ENCODE peak calls at places on chromosomes 3 and 15, in eight cellular contexts. Z is BE2C, K is NT2/D1, P is heart left ventricle, W is HCT116, D is thoracic aorta, O is kidney, F is heart right ventricle. G is an unnamed sample. For H3K4me1 and H3K9me3, the result is how much of the 10 kb centered on the place peaks cover.

GRCh38 chr3:60953406-60953805 is 297.8 kb downstream of the FHIT start:
- DNase-seq in Z (no peak), K (no peak), P (no peak), W (no peak), D (no peak), O (no peak), F (no peak), G (no peak)

GRCh38 chr3:81268526-81268925 is 492.9 kb downstream of the GBE1 start:
- DNase-seq in Z (no peak), K (no peak), P (no peak), W (no peak), D (no peak), O (no peak), F (no peak), G (no peak)

GRCh38 chr3:42988566-42988965 is 9.5 kb downstream of the GASK1A start:
- DNase-seq in Z (no peak), K (no peak), P (no peak), W (no peak), D (no peak), O (no peak), F (no peak), G (no peak)

GRCh38 chr15:78216276-78217229 is 17.8 kb downstream of the ACSBG1 start:
- DNase-seq in Z (peak), K (no peak), P (peak), W (no peak), D (no peak), O (peak), F (peak), G (no peak)

GRCh38 chr3:25724948-25725645 is 58.1 kb downstream of the NGLY1 start:
- DNase-seq in Z (no peak), K (no peak), P (no peak), W (no peak), D (no peak), O (no peak), F (no peak), G (no peak)

GRCh38 chr3:178131801-178132200 is 404.4 kb upstream of the KCNMB2 start:
- DNase-seq in Z (no peak), K (no peak), P (no peak), W (no peak), D (no peak), O (no peak), F (no peak), G (no peak)

GRCh38 chr3:40237892-40238571 is 71.5 kb upstream of the EIF1B start:
- DNase-seq in Z (no peak), K (peak), P (peak), W (no peak), D (no peak), O (no peak), F (peak), G (no peak)

GRCh38 chr3:73608805-73609641 is 15.7 kb downstream of the PDZRN3 start:
- DNase-seq in Z (no peak), K (no peak), P (no peak), W (no peak), D (no peak), O (no peak), F (no peak), G (no peak)

GRCh38 chr15:52427804-52428203 is 100.9 kb downstream of the MYO5A start:
- DNase-seq in Z (peak), K (no peak), P (no peak), W (peak), D (no peak), O (peak), F (no peak), G (no peak)

GRCh38 chr3:67644827-67645226 is 9.6 kb downstream of the SUCLG2 start:
- DNase-seq in Z (no peak), K (no peak), P (no peak), W (no peak), D (no peak), O (no peak), F (no peak), G (no peak)

GRCh38 chr3:193921480-193921879 is 214.5 kb upstream of the HES1 start:
- DNase-seq in Z (no peak), K (no peak), P (no peak), W (no peak), D (no peak), O (no peak), F (no peak), G (no peak)

GRCh38 chr15:22887157-22887951 is 48.9 kb downstream of the NIPA2 start:
- DNase-seq in Z (peak), K (no peak), P (peak), W (no peak), D (no peak), O (no peak), F (peak), G (no peak)

GRCh38 chr3:40313975-40314860 is 4.7 kb downstream of the EIF1B start:
- DNase-seq in Z (no peak), K (no peak), P (no peak), W (no peak), D (no peak), O (no peak), F (no peak), G (no peak)

GRCh38 chr3:188855690-188856089 is 316.1 kb upstream of the TPRG1 start:
- DNase-seq in Z (no peak), K (no peak), P (no peak), W (no peak), D (no peak), O (no peak), F (no peak), G (no peak)

GRCh38 chr15:63140936-63141335 is 16.3 kb downstream of the RPS27L start:
- DNase-seq in Z (no peak), K (no peak), P (no peak), W (no peak), D (no peak), O (no peak), F (no peak), G (no peak)

GRCh38 chr15:95975212-95975611 is 355.3 kb upstream of the NR2F2 start:
- DNase-seq in Z (no peak), K (no peak), P (no peak), W (no peak), D (no peak), O (no peak), F (no peak), G (no peak)

GRCh38 chr3:32310336-32310735 is 71.9 kb downstream of the CMTM8 start:
- DNase-seq in Z (no peak), K (no peak), P (no peak), W (no peak), D (no peak), O (no peak), F (no peak), G (no peak)

GRCh38 chr15:49808341-49808740 is 187.5 kb downstream of the DTWD1 start:
- DNase-seq in Z (no peak), K (no peak), P (no peak), W (no peak), D (no peak), O (no peak), F (no peak), G (no peak)

GRCh38 chr15:88982304-88982945 is 69.2 kb upstream of the MFGE8 start:
- DNase-seq in Z (peak), K (no peak), P (peak), W (no peak), D (peak), O (peak), F (peak), G (peak)

GRCh38 chr15:40046721-40047412 is 7.9 kb upstream of the SRP14 start:
- DNase-seq in Z (no peak), K (no peak), P (no peak), W (no peak), D (no peak), O (no peak), F (no peak), G (no peak)

GRCh38 chr3:161415506-161416231 is 44.4 kb upstream of the SPTSSB start:
- DNase-seq in Z (peak), K (no peak), P (peak), W (no peak), D (no peak), O (no peak), F (peak), G (no peak)

GRCh38 chr15:92074646-92075045 is 221.1 kb downstream of the SLCO3A1 start:
- DNase-seq in Z (no peak), K (no peak), P (peak), W (no peak), D (peak), O (peak), F (peak), G (no peak)

GRCh38 chr15:39942753-39943150 is 8.8 kb downstream of the EIF2AK4 start:
- DNase-seq in Z (no peak), K (no peak), P (no peak), W (no peak), D (no peak), O (no peak), F (no peak), G (no peak)

GRCh38 chr15:23439513-23439912 is 7.5 kb downstream of the GOLGA6L2 start:
- DNase-seq in Z (no peak), K (no peak), P (no peak), W (no peak), D (no peak), O (no peak), F (no peak), G (no peak)

GRCh38 chr3:20361000-20361399 is 175.0 kb upstream of the SGO1 start:
- DNase-seq in Z (no peak), K (no peak), P (no peak), W (no peak), D (no peak), O (no peak), F (no peak), G (no peak)

GRCh38 chr15:89998141-89998661 is 2.9 kb upstream of the ZNF710 start:
- DNase-seq in Z (no peak), K (no peak), P (no peak), W (peak), D (no peak), O (no peak), F (no peak), G (no peak)

GRCh38 chr3:8303466-8303865 is 198.2 kb upstream of the LMCD1 start:
- DNase-seq in Z (peak), K (no peak), P (no peak), W (no peak), D (no peak), O (no peak), F (no peak), G (no peak)

DNA sequence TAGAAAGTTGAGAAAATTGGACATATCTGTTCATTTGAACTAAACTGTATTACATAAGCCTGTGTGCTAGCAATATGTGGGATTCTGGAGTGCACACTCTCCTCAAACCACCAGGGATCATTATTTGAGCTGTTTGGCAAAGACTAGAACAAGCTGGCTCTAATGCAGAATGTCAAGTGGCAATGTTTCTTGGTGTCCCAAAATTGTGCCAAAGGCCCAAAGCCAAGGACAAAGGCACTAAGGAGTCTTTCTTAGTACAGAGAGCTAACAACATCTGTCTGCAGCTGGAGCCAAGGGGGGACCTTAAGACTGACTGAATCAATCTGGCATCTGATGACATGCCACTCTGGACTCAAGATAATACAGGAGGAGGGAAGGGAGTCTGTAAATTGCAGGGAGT is 76.7 kb upstream of the STRIT1 start:
- DNase-seq in Z (no peak), K (no peak), P (peak), W (no peak), D (no peak), O (no peak), F (peak), G (peak)
- H3K4me1 ChIP-seq in Z (under half), K (under half), P (under half), W (under half), D (under half), O (under half), F (half or more), G (under half)

GRCh38 chr3:130894873-130895330 is 1.0 kb downstream of the ATP2C1 start:
- DNase-seq in Z (no peak), K (no peak), P (no peak), W (no peak), D (no peak), O (no peak), F (no peak), G (no peak)

GRCh38 chr3:130895690-130896089 is 1.8 kb downstream of the ATP2C1 start:
- DNase-seq in Z (no peak), K (no peak), P (no peak), W (no peak), D (no peak), O (no peak), F (no peak), G (no peak)

GRCh38 chr3:130894130-130894872 is 417 bp downstream of the ATP2C1 start:
- DNase-seq in Z (peak), K (no peak), P (peak), W (no peak), D (no peak), O (peak), F (peak), G (peak)

GRCh38 chr3:130897316-130897715 is 3.4 kb downstream of the ATP2C1 start:
- DNase-seq in Z (no peak), K (no peak), P (no peak), W (no peak), D (no peak), O (no peak), F (no peak), G (no peak)

DNA sequence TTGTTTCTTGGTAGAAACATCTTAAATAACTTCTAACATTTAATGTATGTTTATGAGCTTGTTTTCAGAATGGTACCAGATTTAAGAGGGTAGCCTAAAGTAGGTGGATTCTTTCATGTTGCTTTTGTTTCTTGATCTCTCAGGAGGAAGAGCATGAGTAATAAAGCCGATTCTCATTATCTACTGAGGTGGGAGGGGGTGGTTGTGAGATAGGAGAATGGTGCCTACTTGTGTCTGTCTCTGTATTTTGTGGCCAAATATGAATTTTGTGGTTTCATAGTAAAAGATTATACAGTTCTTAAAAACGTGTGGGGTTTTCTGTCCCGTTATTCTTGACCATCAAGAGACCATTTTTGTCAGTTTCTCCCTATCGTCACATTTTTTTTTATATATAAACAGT is 2.2 kb downstream of the ATP2C1 start:
- DNase-seq in Z (no peak), K (no peak), P (no peak), W (no peak), D (no peak), O (no peak), F (no peak), G (no peak)
- H3K4me3 ChIP-seq in Z (peak), K (no peak), P (no peak), W (no peak), D (no peak), O (peak), F (no peak), G (peak)

DNA sequence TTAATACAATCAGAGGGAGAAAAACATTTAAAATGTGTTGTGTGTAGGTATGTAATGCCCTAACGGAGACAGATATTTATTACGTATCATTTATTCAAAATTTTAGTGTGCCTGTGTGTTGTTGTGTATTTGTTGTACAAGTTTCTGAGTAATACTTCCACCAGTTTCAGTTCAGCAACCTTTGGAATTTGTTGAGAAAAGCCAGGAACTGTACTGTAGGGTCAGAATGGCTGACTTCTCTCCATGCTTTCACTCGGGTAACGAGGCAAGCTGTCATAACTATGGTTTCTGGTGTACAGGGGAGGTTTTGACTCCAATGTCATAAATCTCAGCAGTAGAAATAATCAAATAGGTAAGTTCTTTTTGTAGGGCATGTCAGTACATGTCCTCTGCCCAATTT is 23.8 kb upstream of the CNTN6 start:
- DNase-seq in Z (no peak), K (no peak), P (no peak), W (no peak), D (no peak), O (no peak), F (no peak), G (no peak)
- H3K9me3 ChIP-seq in Z (under half), K (under half), P (under half), W (under half), D (under half), O (under half), F (under half), G (under half)

GRCh38 chr3:114418724-114419543 is 125.1 kb downstream of the TIGIT start:
- DNase-seq in Z (no peak), K (peak), P (no peak), W (peak), D (no peak), O (no peak), F (no peak), G (no peak)

GRCh38 chr3:114417682-114418081 is 123.9 kb downstream of the TIGIT start:
- DNase-seq in Z (no peak), K (no peak), P (no peak), W (no peak), D (no peak), O (no peak), F (no peak), G (no peak)

GRCh38 chr3:114420072-114420471 is 126.2 kb downstream of the TIGIT start:
- DNase-seq in Z (no peak), K (no peak), P (no peak), W (no peak), D (no peak), O (no peak), F (no peak), G (no peak)

GRCh38 chr3:114417265-114417664 is 123.4 kb downstream of the TIGIT start:
- DNase-seq in Z (no peak), K (no peak), P (no peak), W (no peak), D (no peak), O (no peak), F (no peak), G (no peak)

DNA sequence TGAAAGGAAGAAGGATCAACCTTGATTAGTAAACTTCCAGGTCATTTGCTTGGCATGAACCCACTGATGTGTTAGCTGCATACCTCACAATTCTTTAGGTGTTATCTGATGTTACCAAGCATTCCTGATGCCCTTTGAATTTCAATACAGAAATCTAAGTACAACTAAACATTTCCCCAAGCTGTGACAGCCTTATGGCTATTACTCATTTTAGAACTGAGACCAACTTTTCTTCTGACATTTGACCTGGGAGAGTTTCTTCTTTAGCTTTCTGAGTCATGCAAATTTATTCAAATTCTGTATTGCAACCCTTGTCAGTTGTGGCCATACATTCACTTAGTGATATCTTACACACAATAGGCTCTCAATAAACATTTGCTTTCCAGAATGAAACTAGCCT is 124.3 kb downstream of the TIGIT start:
- DNase-seq in Z (no peak), K (no peak), P (no peak), W (no peak), D (no peak), O (no peak), F (no peak), G (no peak)
- H3K4me1 ChIP-seq in Z (under half), K (under half), P (under half), W (half or more), D (under half), O (under half), F (half or more), G (under half)

GRCh38 chr3:16506884-16507409 is 6.6 kb downstream of the RFTN1 start:
- DNase-seq in Z (no peak), K (no peak), P (no peak), W (no peak), D (no peak), O (no peak), F (no peak), G (no peak)
- H3K4me3 ChIP-seq in Z (no peak), K (no peak), P (no peak), W (no peak), D (no peak), O (no peak), F (no peak), G (no peak)

GRCh38 chr15:79919090-79919748 is 22.4 kb upstream of the MTHFS start:
- DNase-seq in Z (no peak), K (no peak), P (no peak), W (no peak), D (no peak), O (peak), F (no peak), G (no peak)
- H3K9me3 ChIP-seq in Z (under half), K (half or more), P (under half), W (under half), D (half or more), O (under half), F (half or more), G (under half)

GRCh38 chr3:119632829-119633228 is 27.6 kb downstream of the POPDC2 start:
- DNase-seq in Z (no peak), K (no peak), P (no peak), W (no peak), D (no peak), O (no peak), F (no peak), G (no peak)
- H3K4me1 ChIP-seq in Z (under half), K (under half), P (half or more), W (under half), D (under half), O (under half), F (half or more), G (under half)

DNA sequence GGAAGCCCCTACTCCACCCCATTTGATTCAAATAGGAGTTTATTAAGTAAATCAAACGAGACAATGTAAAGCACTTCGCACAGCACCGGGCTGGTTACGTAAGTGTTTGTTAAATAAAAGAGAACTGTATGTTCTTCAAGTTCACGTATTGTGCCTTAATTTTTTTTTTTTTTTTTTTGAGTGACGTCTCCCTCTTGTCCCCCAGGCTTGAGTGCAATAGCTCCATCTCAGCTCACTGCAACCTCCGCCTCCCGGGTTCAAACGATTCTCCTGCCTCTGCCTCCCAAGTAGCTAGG is 1.3 kb upstream of the WWTR1 start:
- DNase-seq in Z (no peak), K (no peak), P (no peak), W (no peak), D (no peak), O (no peak), F (no peak), G (no peak)
- H3K4me3 ChIP-seq in Z (no peak), K (peak), P (peak), W (peak), D (peak), O (peak), F (no peak), G (peak)

GRCh38 chr3:62892045-62892444 is 16.8 kb upstream of the CADPS start:
- DNase-seq in Z (no peak), K (no peak), P (no peak), W (no peak), D (no peak), O (no peak), F (no peak), G (no peak)
- H3K9me3 ChIP-seq in Z (under half), K (under half), P (under half), W (under half), D (under half), O (under half), F (under half), G (under half)

DNA sequence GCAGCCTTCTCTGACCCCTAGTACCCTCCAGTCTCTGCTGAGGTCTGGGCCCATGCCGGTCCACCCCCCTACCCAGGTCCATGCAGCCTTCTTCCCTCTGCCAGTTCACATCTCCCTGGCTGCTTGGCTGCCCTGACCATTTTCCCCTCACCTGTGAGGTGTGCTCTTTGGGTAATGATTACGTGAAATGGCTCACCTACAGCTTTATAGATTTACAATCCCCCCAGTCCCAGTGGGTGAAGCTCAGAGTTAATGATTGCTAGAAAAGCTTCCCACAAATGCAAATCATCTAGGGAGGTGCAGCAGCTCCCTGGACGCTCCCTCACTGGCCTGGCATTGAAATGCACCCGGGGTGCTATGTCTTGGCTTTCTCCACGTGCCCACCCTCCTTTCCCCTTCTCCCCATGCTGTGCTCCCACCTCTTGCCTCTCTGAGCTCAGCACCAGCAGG is 18.7 kb downstream of the PAQR5 start:
- DNase-seq in Z (no peak), K (no peak), P (no peak), W (no peak), D (no peak), O (peak), F (no peak), G (no peak)
- H3K4me1 ChIP-seq in Z (under half), K (under half), P (under half), W (under half), D (under half), O (under half), F (under half), G (under half)